ENCODE peak calls at places on chromosomes 4 and X, in four cellular contexts. R is brain microvascular endothelial cell, E is pancreas, C is fibroblast of pulmonary artery. H is an unnamed sample.

GRCh38 chr4:36824682-36825081 is 419.9 kb upstream of the NWD2 start:
- DNase-seq in R (no peak), E (no peak), C (no peak), H (no peak)

GRCh38 chr4:3388461-3389185 is 53.1 kb upstream of the HGFAC start:
- DNase-seq in R (peak), E (no peak), C (peak), H (peak)

GRCh38 chrX:3263681-3264126 is 82.7 kb downstream of the MXRA5 start:
- DNase-seq in R (peak), E (no peak), C (no peak), H (no peak)

GRCh38 chrX:134774190-134775048 is 116.1 kb upstream of the PLAC1 start:
- DNase-seq in R (no peak), E (no peak), C (no peak), H (no peak)

GRCh38 chr4:11505225-11505971 is 76.7 kb upstream of the HS3ST1 start:
- DNase-seq in R (no peak), E (no peak), C (peak), H (no peak)

GRCh38 chrX:40205471-40205870 is 107.7 kb upstream of the BCOR start:
- DNase-seq in R (no peak), E (no peak), C (no peak), H (no peak)

GRCh38 chr4:99711657-99712056 is 54.0 kb upstream of the C4orf54 start:
- DNase-seq in R (no peak), E (no peak), C (no peak), H (no peak)

GRCh38 chrX:129779747-129780146 is at the start of gene SASH3:
- DNase-seq in R (no peak), E (peak), C (no peak), H (no peak)

GRCh38 chrX:148380614-148381561 is 119.5 kb upstream of the AFF2 start:
- DNase-seq in R (no peak), E (no peak), C (no peak), H (peak)

GRCh38 chr4:147639388-147639787 is 22.2 kb downstream of the TMEM184C start:
- DNase-seq in R (no peak), E (no peak), C (no peak), H (no peak)

GRCh38 chr4:177583000-177583399 is 140.8 kb upstream of the AGA start:
- DNase-seq in R (no peak), E (no peak), C (no peak), H (no peak)

GRCh38 chrX:465418-465817 is 78.7 kb upstream of the PPP2R3B start:
- DNase-seq in R (no peak), E (no peak), C (no peak), H (no peak)

GRCh38 chr4:102263024-102263787 is 82.1 kb downstream of the SLC39A8 start:
- DNase-seq in R (peak), E (no peak), C (peak), H (peak)

GRCh38 chr4:5712931-5713330 is 1.9 kb downstream of the EVC start:
- DNase-seq in R (no peak), E (no peak), C (no peak), H (no peak)

GRCh38 chrX:43718546-43718945 is 62.4 kb downstream of the MAOA start:
- DNase-seq in R (no peak), E (no peak), C (no peak), H (no peak)

GRCh38 chrX:43716696-43717095 is 60.6 kb downstream of the MAOA start:
- DNase-seq in R (no peak), E (no peak), C (no peak), H (no peak)

GRCh38 chrX:43718081-43718480 is 62.0 kb downstream of the MAOA start:
- DNase-seq in R (no peak), E (no peak), C (no peak), H (no peak)

GRCh38 chrX:43716144-43716543 is 60.0 kb downstream of the MAOA start:
- DNase-seq in R (no peak), E (no peak), C (no peak), H (no peak)

GRCh38 chrX:43717161-43717560 is 61.1 kb downstream of the MAOA start:
- DNase-seq in R (no peak), E (no peak), C (no peak), H (no peak)
- H3K4me3 ChIP-seq in R (no peak), E (no peak), C (no peak), H (no peak)

DNA sequence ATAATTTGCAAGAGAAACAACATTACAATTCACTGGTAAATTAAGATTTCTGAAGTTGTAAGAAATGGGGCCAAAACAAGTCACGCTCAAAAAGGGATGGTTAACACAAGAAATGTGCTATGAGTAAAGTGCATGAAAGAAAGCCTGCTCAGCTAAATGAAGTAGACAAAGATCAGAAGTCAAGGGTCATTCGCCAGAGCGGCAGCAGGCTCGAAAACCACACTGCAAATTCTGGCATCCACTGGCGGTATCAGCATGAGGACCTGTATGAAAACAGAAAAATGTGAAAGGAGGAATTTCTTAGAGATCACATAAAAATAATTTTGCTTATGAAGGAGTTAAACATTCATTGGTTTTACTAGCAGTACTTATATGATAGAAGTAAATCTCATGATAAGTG is 49.6 kb downstream of the FBXL5 start:
- DNase-seq in R (no peak), E (no peak), C (no peak), H (no peak)
- H3K4me3 ChIP-seq in R (no peak), E (no peak), C (no peak), H (no peak)

DNA sequence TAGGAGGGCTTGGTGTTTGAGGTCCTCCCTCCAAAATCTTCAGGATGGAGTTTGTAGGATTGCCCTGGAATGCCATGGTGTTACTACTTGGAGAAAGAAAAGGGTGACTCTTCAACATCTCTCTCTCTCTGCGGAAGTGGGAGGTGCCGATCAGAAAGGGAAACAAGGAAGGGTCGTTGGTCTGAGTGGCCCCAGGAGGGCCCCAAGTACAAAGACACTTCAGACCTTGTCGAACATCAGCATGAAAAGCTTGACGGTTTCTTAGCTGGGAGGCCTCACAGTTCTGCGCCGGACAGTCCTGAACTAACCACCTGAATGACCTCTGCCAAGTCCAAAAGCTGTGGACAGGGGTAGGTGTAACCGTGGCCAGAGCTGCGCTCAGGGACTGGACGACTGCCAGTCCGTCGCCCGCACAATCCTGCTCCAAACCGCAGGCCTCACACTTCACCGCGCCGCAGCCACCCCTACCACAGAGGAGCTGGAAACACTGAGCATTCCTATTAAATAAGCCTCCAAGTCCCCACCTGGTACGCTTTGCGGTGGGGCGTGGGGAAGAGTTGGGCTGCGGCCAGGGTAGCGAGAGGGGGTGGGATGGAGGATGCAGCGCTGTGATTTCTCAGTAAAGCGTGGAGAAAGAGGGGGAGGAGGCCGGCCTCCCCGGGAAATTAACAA is 540 bp upstream of the GSX2 start:
- DNase-seq in R (no peak), E (no peak), C (no peak), H (no peak)
- H3K4me3 ChIP-seq in R (no peak), E (no peak), C (peak), H (peak)

DNA sequence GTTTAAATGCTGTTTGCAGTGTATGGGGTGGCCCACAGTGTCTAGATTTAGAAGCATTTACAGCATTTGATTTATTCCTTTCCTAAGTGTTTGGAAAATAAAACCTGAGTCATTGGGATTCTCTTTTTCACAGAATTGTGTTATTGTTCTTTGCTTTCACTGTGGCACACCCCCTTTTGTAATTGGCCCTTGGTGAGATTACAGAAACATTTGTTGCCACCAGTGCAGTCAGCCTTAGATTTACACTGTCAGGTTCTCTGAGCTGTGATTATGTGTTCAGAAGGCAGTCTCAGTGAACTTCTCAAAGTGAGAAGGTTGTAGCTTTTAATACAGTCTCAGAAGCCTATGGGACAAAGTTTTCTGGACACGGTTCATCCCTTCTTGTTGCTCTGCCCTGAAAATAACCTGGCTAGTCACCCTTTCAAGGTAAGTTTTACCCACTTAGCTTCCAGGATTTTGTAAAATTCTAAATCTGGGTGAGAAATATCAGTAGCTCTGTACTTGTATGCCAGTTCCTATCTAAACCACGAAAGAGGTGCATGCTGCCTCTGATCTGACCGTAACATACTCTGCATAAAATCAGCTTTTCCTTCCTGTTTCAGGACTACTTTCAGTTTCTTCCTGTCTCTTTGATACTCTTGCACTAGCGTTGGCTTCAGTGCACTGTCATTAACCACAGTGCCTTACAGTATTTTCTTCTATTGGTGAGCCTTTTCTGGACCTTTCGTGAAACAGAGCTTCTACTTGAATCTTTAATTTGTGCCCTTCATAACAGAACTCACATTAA is 12.6 kb downstream of the RUFY3 start:
- DNase-seq in R (peak), E (peak), C (peak), H (no peak)
- H3K4me3 ChIP-seq in R (peak), E (no peak), C (peak), H (peak)

GRCh38 chr4:138976526-138976925 is 39.1 kb upstream of the NOCT start:
- DNase-seq in R (no peak), E (no peak), C (no peak), H (no peak)

GRCh38 chr4:138978600-138978999 is 37.0 kb upstream of the NOCT start:
- DNase-seq in R (no peak), E (no peak), C (no peak), H (no peak)

GRCh38 chr4:138979742-138980141 is 35.8 kb upstream of the NOCT start:
- DNase-seq in R (no peak), E (no peak), C (no peak), H (no peak)

GRCh38 chr4:138978028-138978585 is 37.5 kb upstream of the NOCT start:
- DNase-seq in R (no peak), E (no peak), C (no peak), H (no peak)

DNA sequence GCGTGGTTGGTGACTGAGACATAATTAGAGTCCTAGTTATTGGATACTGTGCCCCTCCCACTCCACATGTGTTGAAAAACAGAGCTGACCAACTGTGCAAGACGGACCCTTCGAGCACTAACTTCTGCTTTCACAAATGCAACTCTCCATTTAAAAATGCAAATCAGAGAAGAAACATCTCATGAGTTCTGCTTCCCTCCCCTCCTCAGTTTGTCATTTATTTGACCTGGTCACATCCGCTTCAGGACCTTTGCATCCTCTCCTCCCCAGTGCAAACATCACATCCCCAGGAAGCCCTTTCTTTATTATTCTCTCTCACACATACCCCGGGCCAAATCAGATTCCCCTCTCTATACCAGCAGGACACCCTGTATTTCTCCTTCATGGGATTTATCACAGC is 38.1 kb upstream of the NOCT start:
- DNase-seq in R (no peak), E (no peak), C (no peak), H (no peak)
- H3K4me3 ChIP-seq in R (no peak), E (no peak), C (no peak), H (no peak)